ENCODE peak calls at places on chromosomes 3 and 15, in five cellular contexts. One of them, this sample, is unnamed.

GRCh38 chr15:31799711-31800321 is 230.5 kb upstream of the CHRNA7 start:
- DNase-seq in epithelial cell of esophagus: no peak
- DNase-seq in transverse colon: no peak
- DNase-seq in gastrocnemius medialis: peak; percentile 79
- DNase-seq in vagina: no peak
- DNase-seq in this sample: no peak

GRCh38 chr15:68364028-68364659 is 67.8 kb downstream of the ITGA11 start:
- DNase-seq in epithelial cell of esophagus: no peak
- DNase-seq in transverse colon: no peak
- DNase-seq in gastrocnemius medialis: no peak
- DNase-seq in vagina: no peak
- DNase-seq in this sample: peak; percentile 65

GRCh38 chr3:64187065-64187959 is 38.0 kb downstream of the PRICKLE2 start:
- DNase-seq in epithelial cell of esophagus: peak; percentile 99
- DNase-seq in transverse colon: peak; percentile 52
- DNase-seq in gastrocnemius medialis: no peak
- DNase-seq in vagina: peak; percentile 95
- DNase-seq in this sample: peak; percentile 98

GRCh38 chr15:93980149-93980911 is 251.0 kb upstream of the MCTP2 start:
- DNase-seq in epithelial cell of esophagus: no peak
- DNase-seq in transverse colon: peak; percentile 16
- DNase-seq in gastrocnemius medialis: no peak
- DNase-seq in vagina: peak; percentile 90
- DNase-seq in this sample: no peak

GRCh38 chr3:36903119-36903882 is 41.6 kb downstream of the TRANK1 start:
- DNase-seq in epithelial cell of esophagus: no peak
- DNase-seq in transverse colon: no peak
- DNase-seq in gastrocnemius medialis: no peak
- DNase-seq in vagina: peak; percentile 70
- DNase-seq in this sample: no peak

GRCh38 chr15:38299216-38299615 is 46.6 kb downstream of the SPRED1 start:
- DNase-seq in epithelial cell of esophagus: no peak
- DNase-seq in transverse colon: no peak
- DNase-seq in gastrocnemius medialis: no peak
- DNase-seq in vagina: no peak
- DNase-seq in this sample: peak; percentile 56

GRCh38 chr15:84586641-84587160 is 14.1 kb upstream of the ZSCAN2 start:
- DNase-seq in epithelial cell of esophagus: peak; percentile 74
- DNase-seq in transverse colon: no peak
- DNase-seq in gastrocnemius medialis: no peak
- DNase-seq in vagina: no peak
- DNase-seq in this sample: peak; percentile 28

GRCh38 chr3:101676219-101676764 is 640 bp downstream of the ZBTB11 start:
- DNase-seq in epithelial cell of esophagus: peak; percentile 97
- DNase-seq in transverse colon: peak; percentile 96
- DNase-seq in gastrocnemius medialis: peak; percentile 86
- DNase-seq in vagina: peak; percentile 94
- DNase-seq in this sample: peak; percentile 92

GRCh38 chr3:37768107-37768809 is 93.4 kb upstream of the CTDSPL start:
- DNase-seq in epithelial cell of esophagus: peak; percentile 15
- DNase-seq in transverse colon: peak; percentile 25
- DNase-seq in gastrocnemius medialis: no peak
- DNase-seq in vagina: no peak
- DNase-seq in this sample: no peak

GRCh38 chr15:67091073-67091965 is 25.9 kb downstream of the SMAD3 start:
- DNase-seq in epithelial cell of esophagus: peak; percentile 88
- DNase-seq in transverse colon: peak; percentile 72
- DNase-seq in gastrocnemius medialis: peak; percentile 89
- DNase-seq in vagina: no peak
- DNase-seq in this sample: peak; percentile 96

GRCh38 chr3:193780810-193781472 is 187.9 kb downstream of the OPA1 start:
- DNase-seq in epithelial cell of esophagus: peak; percentile 85
- DNase-seq in transverse colon: peak; percentile 74
- DNase-seq in gastrocnemius medialis: peak; percentile 32
- DNase-seq in vagina: peak; percentile 92
- DNase-seq in this sample: peak; percentile 86

GRCh38 chr15:48493084-48493762 is 152.3 kb downstream of the FBN1 start:
- DNase-seq in epithelial cell of esophagus: peak; percentile 47
- DNase-seq in transverse colon: no peak
- DNase-seq in gastrocnemius medialis: no peak
- DNase-seq in vagina: no peak
- DNase-seq in this sample: peak; percentile 97

GRCh38 chr3:79202471-79203143 is 565.2 kb downstream of the ROBO1 start:
- DNase-seq in epithelial cell of esophagus: no peak
- DNase-seq in transverse colon: no peak
- DNase-seq in gastrocnemius medialis: no peak
- DNase-seq in vagina: no peak
- DNase-seq in this sample: no peak

GRCh38 chr3:16309558-16309957 is 44.5 kb downstream of the OXNAD1 start:
- DNase-seq in epithelial cell of esophagus: peak; percentile 79
- DNase-seq in transverse colon: no peak
- DNase-seq in gastrocnemius medialis: no peak
- DNase-seq in vagina: no peak
- DNase-seq in this sample: peak; percentile 41

GRCh38 chr3:61181874-61182273 is 69.4 kb downstream of the FHIT start:
- DNase-seq in epithelial cell of esophagus: peak; percentile 87
- DNase-seq in transverse colon: no peak
- DNase-seq in gastrocnemius medialis: no peak
- DNase-seq in vagina: no peak
- DNase-seq in this sample: peak; percentile 1

GRCh38 chr3:45311953-45312795 is 76.2 kb upstream of the LARS2 start:
- DNase-seq in epithelial cell of esophagus: peak; percentile 59
- DNase-seq in transverse colon: no peak
- DNase-seq in gastrocnemius medialis: no peak
- DNase-seq in vagina: peak; percentile 58
- DNase-seq in this sample: no peak

GRCh38 chr3:133364704-133365103 is 35.2 kb upstream of the BFSP2 start:
- DNase-seq in epithelial cell of esophagus: no peak
- DNase-seq in transverse colon: no peak
- DNase-seq in gastrocnemius medialis: no peak
- DNase-seq in vagina: peak; percentile 60
- DNase-seq in this sample: no peak

GRCh38 chr15:30984542-30984941 is 6.9 kb downstream of the MTMR10 start:
- DNase-seq in epithelial cell of esophagus: no peak
- DNase-seq in transverse colon: no peak
- DNase-seq in gastrocnemius medialis: no peak
- DNase-seq in vagina: no peak
- DNase-seq in this sample: no peak

GRCh38 chr3:21621396-21621695 is 129.7 kb downstream of the ZNF385D start:
- DNase-seq in epithelial cell of esophagus: peak; percentile 63
- DNase-seq in transverse colon: no peak
- DNase-seq in gastrocnemius medialis: no peak
- DNase-seq in vagina: no peak
- DNase-seq in this sample: peak; percentile 56

GRCh38 chr15:70023064-70023768 is 74.5 kb downstream of the TLE3 start:
- DNase-seq in epithelial cell of esophagus: peak; percentile 91
- DNase-seq in transverse colon: no peak
- DNase-seq in gastrocnemius medialis: no peak
- DNase-seq in vagina: no peak
- DNase-seq in this sample: peak; percentile 64

GRCh38 chr15:91253605-91254004 is 153.5 kb downstream of the SV2B start:
- DNase-seq in epithelial cell of esophagus: no peak
- DNase-seq in transverse colon: no peak
- DNase-seq in gastrocnemius medialis: no peak
- DNase-seq in vagina: peak; percentile 20
- DNase-seq in this sample: no peak

GRCh38 chr15:37109151-37109912 is 9.0 kb upstream of the MEIS2 start:
- DNase-seq in epithelial cell of esophagus: no peak
- DNase-seq in transverse colon: no peak
- DNase-seq in gastrocnemius medialis: no peak
- DNase-seq in vagina: no peak
- DNase-seq in this sample: peak; percentile 63

GRCh38 chr3:114496874-114497273 is 203.0 kb downstream of the TIGIT start:
- DNase-seq in epithelial cell of esophagus: peak; percentile 8
- DNase-seq in transverse colon: no peak
- DNase-seq in gastrocnemius medialis: no peak
- DNase-seq in vagina: no peak
- DNase-seq in this sample: peak; percentile 67

GRCh38 chr3:9770276-9770812 is 597 bp upstream of the CAMK1 start:
- DNase-seq in epithelial cell of esophagus: no peak
- DNase-seq in transverse colon: peak; percentile 86
- DNase-seq in gastrocnemius medialis: peak; percentile 51
- DNase-seq in vagina: peak; percentile 94
- DNase-seq in this sample: peak; percentile 69

GRCh38 chr3:102400142-102400541 is 34.7 kb upstream of the ZPLD1 start:
- DNase-seq in epithelial cell of esophagus: peak; percentile 6
- DNase-seq in transverse colon: no peak
- DNase-seq in gastrocnemius medialis: no peak
- DNase-seq in vagina: no peak
- DNase-seq in this sample: peak; percentile 23

GRCh38 chr3:149621218-149622005 is 36.4 kb downstream of the WWTR1 start:
- DNase-seq in epithelial cell of esophagus: peak; percentile 62
- DNase-seq in transverse colon: no peak
- DNase-seq in gastrocnemius medialis: no peak
- DNase-seq in vagina: no peak
- DNase-seq in this sample: peak; percentile 94

GRCh38 chr15:63801171-63801570 is 32.6 kb downstream of the HERC1 start:
- DNase-seq in epithelial cell of esophagus: no peak
- DNase-seq in transverse colon: no peak
- DNase-seq in gastrocnemius medialis: no peak
- DNase-seq in vagina: no peak
- DNase-seq in this sample: no peak

GRCh38 chr3:65878831-65879230 is 159.9 kb downstream of the MAGI1 start:
- DNase-seq in epithelial cell of esophagus: no peak
- DNase-seq in transverse colon: no peak
- DNase-seq in gastrocnemius medialis: no peak
- DNase-seq in vagina: peak; percentile 42
- DNase-seq in this sample: no peak

GRCh38 chr3:134619884-134620445 is 30.9 kb downstream of the KY start:
- DNase-seq in epithelial cell of esophagus: no peak
- DNase-seq in transverse colon: no peak
- DNase-seq in gastrocnemius medialis: no peak
- DNase-seq in vagina: peak; percentile 65
- DNase-seq in this sample: no peak

GRCh38 chr3:32406481-32407408 is 15.1 kb downstream of the CMTM7 start:
- DNase-seq in epithelial cell of esophagus: peak; percentile 88
- DNase-seq in transverse colon: no peak
- DNase-seq in gastrocnemius medialis: no peak
- DNase-seq in vagina: no peak
- DNase-seq in this sample: no peak

GRCh38 chr3:124812291-124813265 is 74.6 kb downstream of the ITGB5 start:
- DNase-seq in epithelial cell of esophagus: peak; percentile 55
- DNase-seq in transverse colon: peak; percentile 79
- DNase-seq in gastrocnemius medialis: peak; percentile 81
- DNase-seq in vagina: peak; percentile 94
- DNase-seq in this sample: peak; percentile 99

GRCh38 chr3:194572131-194572789 is 61.0 kb downstream of the TMEM44 start:
- DNase-seq in epithelial cell of esophagus: peak; percentile 84
- DNase-seq in transverse colon: peak; percentile 25
- DNase-seq in gastrocnemius medialis: peak; percentile 48
- DNase-seq in vagina: no peak
- DNase-seq in this sample: peak; percentile 97

GRCh38 chr15:82186161-82186560 is 76.4 kb downstream of the EFL1 start:
- DNase-seq in epithelial cell of esophagus: no peak
- DNase-seq in transverse colon: no peak
- DNase-seq in gastrocnemius medialis: no peak
- DNase-seq in vagina: no peak
- DNase-seq in this sample: no peak

GRCh38 chr3:53166781-53167291 is 5.8 kb downstream of the PRKCD start:
- DNase-seq in epithelial cell of esophagus: no peak
- DNase-seq in transverse colon: peak; percentile 69
- DNase-seq in gastrocnemius medialis: peak; percentile 47
- DNase-seq in vagina: no peak
- DNase-seq in this sample: peak; percentile 74

GRCh38 chr15:52338891-52339290 is 43.3 kb upstream of the MYO5C start:
- DNase-seq in epithelial cell of esophagus: no peak
- DNase-seq in transverse colon: no peak
- DNase-seq in gastrocnemius medialis: no peak
- DNase-seq in vagina: no peak
- DNase-seq in this sample: no peak

GRCh38 chr3:117308756-117309155 is 599.2 kb downstream of the TUSC7 start:
- DNase-seq in epithelial cell of esophagus: no peak
- DNase-seq in transverse colon: no peak
- DNase-seq in gastrocnemius medialis: no peak
- DNase-seq in vagina: no peak
- DNase-seq in this sample: no peak

DNA sequence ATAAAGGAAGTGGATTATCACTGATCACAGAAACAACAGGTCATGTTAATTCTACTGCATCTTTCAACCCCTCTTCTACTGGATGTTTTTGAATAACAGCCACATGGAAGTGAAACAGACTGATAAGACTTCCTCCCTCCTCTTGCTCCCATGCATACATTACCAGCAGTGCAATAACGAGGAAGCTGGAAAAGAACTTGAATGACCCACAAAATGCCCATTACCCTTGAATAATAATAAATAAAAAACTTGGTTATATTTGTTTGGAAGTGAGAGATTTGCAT is 51.6 kb downstream of the RARB start:
- DNase-seq in epithelial cell of esophagus: no peak
- DNase-seq in transverse colon: no peak
- DNase-seq in gastrocnemius medialis: no peak
- DNase-seq in vagina: no peak
- DNase-seq in this sample: no peak
- H3K4me3 ChIP-seq in epithelial cell of esophagus: no peak overlapping the region
- H3K4me3 ChIP-seq in transverse colon: no peak overlapping the region
- H3K4me3 ChIP-seq in gastrocnemius medialis: no peak overlapping the region
- H3K4me3 ChIP-seq in vagina: no peak overlapping the region
- H3K4me3 ChIP-seq in this sample: no peak overlapping the region

DNA sequence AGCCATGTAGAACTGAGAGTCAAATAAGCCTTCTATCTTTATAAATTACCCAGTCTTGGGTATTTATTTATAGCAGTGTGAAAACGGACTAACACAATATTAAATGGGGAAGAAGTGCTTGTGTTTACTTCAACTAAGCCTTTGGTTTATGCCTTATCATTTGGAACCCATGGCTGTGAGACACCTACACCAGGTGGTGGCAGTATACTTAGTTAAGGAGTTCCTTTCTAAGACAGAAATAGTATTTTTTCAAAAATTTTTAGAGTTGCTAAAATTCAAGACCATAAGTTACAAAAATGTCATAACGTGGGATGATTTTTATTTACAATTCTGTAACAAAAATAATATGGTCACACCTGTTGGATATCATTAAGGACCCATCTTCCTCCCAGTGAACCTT is 354.5 kb upstream of the SOX14 start:
- DNase-seq in epithelial cell of esophagus: no peak
- DNase-seq in transverse colon: no peak
- DNase-seq in gastrocnemius medialis: no peak
- DNase-seq in vagina: no peak
- DNase-seq in this sample: no peak
- TF ChIP-seq CTCF in epithelial cell of esophagus: no peak
- TF ChIP-seq CTCF in transverse colon: no peak
- TF ChIP-seq CTCF in gastrocnemius medialis: no peak
- TF ChIP-seq CTCF in vagina: no peak
- TF ChIP-seq CTCF in this sample: no peak

GRCh38 chr3:184380627-184381260 is 890 bp downstream of the CHRD start:
- DNase-seq in epithelial cell of esophagus: no peak
- DNase-seq in transverse colon: no peak
- DNase-seq in gastrocnemius medialis: no peak
- DNase-seq in vagina: no peak
- DNase-seq in this sample: no peak
- H3K4me3 ChIP-seq in epithelial cell of esophagus: no peak overlapping the region
- H3K4me3 ChIP-seq in transverse colon: peak overlapping the region; percentile 44
- H3K4me3 ChIP-seq in gastrocnemius medialis: peak overlapping the region; percentile 61
- H3K4me3 ChIP-seq in vagina: peak overlapping the region; percentile 44
- H3K4me3 ChIP-seq in this sample: peak overlapping the region; percentile 49

GRCh38 chr3:46627078-46627477 is 14.8 kb downstream of the FAM240A start:
- DNase-seq in epithelial cell of esophagus: no peak
- DNase-seq in transverse colon: no peak
- DNase-seq in gastrocnemius medialis: no peak
- DNase-seq in vagina: no peak
- DNase-seq in this sample: no peak
- TF ChIP-seq CTCF in epithelial cell of esophagus: no peak
- TF ChIP-seq CTCF in transverse colon: no peak
- TF ChIP-seq CTCF in gastrocnemius medialis: no peak
- TF ChIP-seq CTCF in vagina: no peak
- TF ChIP-seq CTCF in this sample: no peak

This sample was measured in fibroblast of the aortic adventitia.